ENCODE peak calls at places on chromosomes 7 and 10, in six cellular contexts. B is activated effector memory CD4-positive, alpha-beta T cell treated with anti-CD3 and anti-CD28 coated beads, Interleukin-2, amount 50 U/mL, for 16 hours; O is Ammon's horn; I is neural progenitor cell; A is A673; E is adipocyte. F is an unnamed sample.

GRCh38 chr7:55070271-55070743 is 51.5 kb downstream of the EGFR start:
- DNase-seq in E (no peak), O (no peak), A (no peak), I (no peak), B (no peak), F (no peak)

GRCh38 chr7:96299496-96299895 is 22.4 kb downstream of the SLC25A13 start:
- DNase-seq in I (no peak), E (no peak), B (no peak), A (no peak), O (no peak), F (no peak)

GRCh38 chr7:16921644-16922257 is 40.0 kb upstream of the AGR3 start:
- DNase-seq in I (peak), E (peak), B (no peak), A (peak), O (no peak), F (no peak)

GRCh38 chr7:30750574-30751256 is 1.2 kb upstream of the INMT start:
- DNase-seq in B (no peak), A (no peak), E (peak), I (no peak), O (peak), F (peak)

GRCh38 chr7:93856319-93856718 is 34.2 kb downstream of the TFPI2 start:
- DNase-seq in O (no peak), B (no peak), A (no peak), I (no peak), E (no peak), F (no peak)

GRCh38 chr7:50982626-50983025 is 199.9 kb upstream of the GRB10 start:
- DNase-seq in B (no peak), O (no peak), E (no peak), A (no peak), I (peak), F (no peak)

GRCh38 chr7:114903131-114903530 is 18.8 kb upstream of the MDFIC start:
- DNase-seq in A (no peak), E (no peak), O (no peak), I (no peak), B (no peak), F (no peak)

GRCh38 chr10:29646238-29646902 is 11.6 kb upstream of the SVIL start:
- DNase-seq in O (no peak), A (peak), I (peak), E (peak), B (no peak), F (no peak)

GRCh38 chr7:42677751-42678231 is 234.1 kb downstream of the C7orf25 start:
- DNase-seq in B (no peak), I (no peak), E (peak), A (peak), O (no peak), F (peak)

GRCh38 chr7:79241288-79242055 is 212.0 kb downstream of the MAGI2 start:
- DNase-seq in A (peak), B (no peak), I (no peak), E (peak), O (no peak), F (no peak)

GRCh38 chr10:10782603-10783002 is 235.1 kb upstream of the CELF2 start:
- DNase-seq in B (no peak), I (no peak), O (no peak), A (no peak), E (no peak), F (no peak)

GRCh38 chr10:52729259-52730104 is 43.1 kb downstream of the MBL2 start:
- DNase-seq in A (peak), E (peak), O (peak), I (peak), B (no peak), F (no peak)

GRCh38 chr7:49860293-49860692 is 86.9 kb downstream of the VWC2 start:
- DNase-seq in A (no peak), O (no peak), E (no peak), I (no peak), B (no peak), F (no peak)

GRCh38 chr7:103123529-103123928 is 25.4 kb downstream of the NAPEPLD start:
- DNase-seq in O (no peak), E (no peak), I (no peak), A (no peak), B (no peak), F (no peak)

GRCh38 chr7:158824028-158824427 is 5.3 kb downstream of the ESYT2 start:
- DNase-seq in O (no peak), I (no peak), B (peak), E (no peak), A (no peak), F (no peak)

GRCh38 chr7:115658223-115658622 is 372.3 kb downstream of the TFEC start:
- DNase-seq in A (no peak), E (no peak), O (no peak), B (no peak), I (no peak), F (no peak)

GRCh38 chr10:106582291-106582690 is 582.2 kb downstream of the SORCS1 start:
- DNase-seq in I (no peak), O (peak), A (peak), E (peak), B (no peak), F (no peak)

GRCh38 chr10:31961675-31962074 is 33.0 kb upstream of the ARHGAP12 start:
- DNase-seq in I (no peak), O (peak), E (peak), A (no peak), B (no peak), F (no peak)

GRCh38 chr7:91157579-91158320 is 106.5 kb upstream of the FZD1 start:
- DNase-seq in E (no peak), A (no peak), I (no peak), O (no peak), B (no peak), F (no peak)

GRCh38 chr10:114648368-114648767 is 9.7 kb downstream of the ABLIM1 start:
- DNase-seq in I (no peak), E (peak), O (no peak), A (no peak), B (no peak), F (no peak)

GRCh38 chr10:5482016-5482415 is 17.4 kb downstream of the CALML5 start:
- DNase-seq in A (no peak), O (no peak), E (no peak), B (peak), I (no peak), F (no peak)

GRCh38 chr7:139999516-139999915 is 63.2 kb downstream of the PARP12 start:
- DNase-seq in O (no peak), A (no peak), I (no peak), E (no peak), B (no peak), F (no peak)

GRCh38 chr7:114825423-114825951 is 96.4 kb upstream of the MDFIC start:
- DNase-seq in I (peak), O (no peak), B (peak), E (no peak), A (no peak), F (no peak)

GRCh38 chr10:9868499-9868898 is 1149.2 kb upstream of the CELF2 start:
- DNase-seq in I (no peak), B (no peak), A (no peak), O (peak), E (no peak), F (no peak)

GRCh38 chr7:131859162-131859821 is 302.9 kb upstream of the PODXL start:
- DNase-seq in O (peak), A (peak), E (peak), B (peak), I (peak), F (peak)

GRCh38 chr7:158022601-158023000 is 565.0 kb downstream of the PTPRN2 start:
- DNase-seq in B (peak), O (no peak), I (no peak), E (no peak), A (no peak), F (no peak)

GRCh38 chr10:31706921-31707571 is 221.6 kb downstream of the ARHGAP12 start:
- DNase-seq in B (no peak), O (peak), E (peak), I (peak), A (no peak), F (no peak)

GRCh38 chr7:42342381-42342780 is 105.4 kb upstream of the GLI3 start:
- DNase-seq in O (no peak), I (no peak), A (no peak), B (no peak), E (no peak), F (no peak)

GRCh38 chr7:45026984-45027773 is 27.2 kb downstream of the CCM2 start:
- DNase-seq in I (no peak), E (no peak), O (no peak), B (peak), A (no peak), F (no peak)

GRCh38 chr7:116828281-116828680 is 34.1 kb upstream of the CAPZA2 start:
- DNase-seq in E (no peak), O (no peak), B (no peak), A (no peak), I (no peak), F (no peak)

GRCh38 chr7:20778063-20778721 is 8.5 kb downstream of the SP8 start:
- DNase-seq in A (peak), I (peak), B (no peak), O (peak), E (peak), F (peak)

GRCh38 chr7:27774717-27775328 is 34.9 kb downstream of the TAX1BP1 start:
- DNase-seq in A (peak), E (peak), O (peak), I (peak), B (no peak), F (peak)

GRCh38 chr10:122863796-122864592 is 15.4 kb downstream of the FAM24B start:
- DNase-seq in E (peak), A (no peak), I (no peak), O (no peak), B (no peak), F (no peak)

GRCh38 chr10:29921071-29921446 is 138.3 kb downstream of the JCAD start:
- DNase-seq in B (no peak), E (no peak), O (no peak), A (no peak), I (no peak), F (no peak)